ENCODE peak calls at places on chromosomes 3 and 15, in nine cellular contexts. One of them, this sample, is unnamed.

GRCh38 chr3:10253731-10254130 is 5.5 kb downstream of the TATDN2 start:
- DNase-seq in Panc1: no peak
- DNase-seq in stomach: no peak
- DNase-seq in transverse colon: no peak
- DNase-seq in prostate gland: no peak
- DNase-seq in GM23338: no peak
- DNase-seq in breast epithelium: no peak
- DNase-seq in K562: no peak
- DNase-seq in sigmoid colon: no peak
- DNase-seq in this sample: peak; percentile 38

GRCh38 chr15:99442268-99442897 is 123.4 kb upstream of the MEF2A start:
- DNase-seq in Panc1: peak; percentile 46
- DNase-seq in K562: no peak
- DNase-seq in prostate gland: peak; percentile 21
- DNase-seq in stomach: peak; percentile 71
- DNase-seq in breast epithelium: no peak
- DNase-seq in transverse colon: peak; percentile 56
- DNase-seq in sigmoid colon: peak; percentile 78
- DNase-seq in GM23338: no peak
- DNase-seq in this sample: no peak

GRCh38 chr15:71444866-71445590 is 329.8 kb downstream of the THSD4 start:
- DNase-seq in breast epithelium: no peak
- DNase-seq in prostate gland: no peak
- DNase-seq in GM23338: no peak
- DNase-seq in K562: no peak
- DNase-seq in Panc1: no peak
- DNase-seq in transverse colon: no peak
- DNase-seq in stomach: no peak
- DNase-seq in sigmoid colon: no peak
- DNase-seq in this sample: no peak

GRCh38 chr15:39171944-39172368 is 408.9 kb upstream of the THBS1 start:
- DNase-seq in K562: peak; percentile 67
- DNase-seq in stomach: peak; percentile 56
- DNase-seq in transverse colon: peak; percentile 41
- DNase-seq in Panc1: peak; percentile 86
- DNase-seq in sigmoid colon: peak; percentile 82
- DNase-seq in breast epithelium: no peak
- DNase-seq in GM23338: peak; percentile 94
- DNase-seq in prostate gland: peak; percentile 73
- DNase-seq in this sample: no peak

GRCh38 chr15:65530318-65531111 is at the start of gene HACD3:
- DNase-seq in transverse colon: peak; percentile 90
- DNase-seq in stomach: peak; percentile 90
- DNase-seq in Panc1: no peak
- DNase-seq in sigmoid colon: peak; percentile 91
- DNase-seq in K562: peak; percentile 94
- DNase-seq in prostate gland: peak; percentile 72
- DNase-seq in breast epithelium: peak; percentile 79
- DNase-seq in GM23338: peak; percentile 92
- DNase-seq in this sample: peak; percentile 95

GRCh38 chr3:156816091-156816793 is 9.9 kb upstream of the LEKR1 start:
- DNase-seq in GM23338: peak; percentile 49
- DNase-seq in Panc1: no peak
- DNase-seq in K562: no peak
- DNase-seq in prostate gland: no peak
- DNase-seq in transverse colon: peak; percentile 38
- DNase-seq in stomach: peak; percentile 43
- DNase-seq in breast epithelium: no peak
- DNase-seq in sigmoid colon: peak; percentile 69
- DNase-seq in this sample: peak; percentile 87

GRCh38 chr15:60798821-60799220 is 319.9 kb upstream of the ICE2 start:
- DNase-seq in Panc1: no peak
- DNase-seq in stomach: no peak
- DNase-seq in GM23338: no peak
- DNase-seq in prostate gland: no peak
- DNase-seq in breast epithelium: no peak
- DNase-seq in sigmoid colon: no peak
- DNase-seq in K562: no peak
- DNase-seq in transverse colon: no peak
- DNase-seq in this sample: no peak

GRCh38 chr3:50620420-50620819 is 3.5 kb downstream of the MAPKAPK3 start:
- DNase-seq in breast epithelium: no peak
- DNase-seq in sigmoid colon: no peak
- DNase-seq in transverse colon: no peak
- DNase-seq in GM23338: no peak
- DNase-seq in Panc1: no peak
- DNase-seq in K562: no peak
- DNase-seq in prostate gland: no peak
- DNase-seq in stomach: no peak
- DNase-seq in this sample: no peak

DNA sequence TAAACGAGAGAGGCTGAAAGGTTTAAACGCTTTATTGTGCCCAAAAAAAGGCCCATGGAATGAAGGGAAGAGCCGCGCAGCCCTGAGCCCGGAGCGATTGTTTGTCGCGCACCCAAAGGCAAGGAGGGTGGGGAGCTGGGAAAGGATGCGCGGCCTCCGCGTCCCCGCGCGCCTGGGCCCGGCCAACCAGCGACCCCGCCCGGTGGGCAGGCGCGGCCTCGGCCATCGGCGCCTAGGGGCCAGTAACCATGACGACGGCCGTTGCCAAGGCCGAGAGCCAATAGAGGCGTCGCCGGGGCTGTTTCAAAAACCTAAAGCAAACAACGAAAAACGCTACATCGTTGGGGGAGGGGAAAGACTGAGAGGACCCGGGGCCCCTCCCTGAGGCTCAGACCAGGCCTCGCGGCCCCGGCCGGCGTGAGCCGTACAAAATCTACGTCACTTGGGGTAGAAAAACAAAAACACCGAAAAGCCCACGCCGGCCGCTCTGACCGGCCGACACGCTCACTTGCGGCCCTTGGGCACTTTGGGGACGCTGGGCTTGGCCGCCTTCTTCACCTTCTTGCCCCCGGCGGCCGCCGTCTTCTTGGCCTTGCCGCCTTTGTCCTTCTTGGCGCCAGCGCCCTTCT is 36.2 kb downstream of the HMCES start:
- DNase-seq in transverse colon: peak; percentile 85
- DNase-seq in breast epithelium: peak; percentile 85
- DNase-seq in stomach: peak; percentile 75
- DNase-seq in sigmoid colon: peak; percentile 94
- DNase-seq in K562: peak; percentile 88
- DNase-seq in GM23338: peak; percentile 98
- DNase-seq in prostate gland: peak; percentile 82
- DNase-seq in Panc1: no peak
- DNase-seq in this sample: peak; percentile 91
- TF ChIP-seq CTCF in transverse colon: peak; percentile 5
- TF ChIP-seq CTCF in breast epithelium: no peak
- TF ChIP-seq CTCF in stomach: no peak
- TF ChIP-seq CTCF in sigmoid colon: no peak
- TF ChIP-seq CTCF in K562: peak; percentile 37
- TF ChIP-seq CTCF in GM23338: no peak
- TF ChIP-seq CTCF in prostate gland: no peak
- TF ChIP-seq CTCF in Panc1: no peak
- TF ChIP-seq CTCF in this sample: no peak

GRCh38 chr15:44529864-44530604 is 6.9 kb upstream of the EIF3J start:
- DNase-seq in Panc1: no peak
- DNase-seq in GM23338: no peak
- DNase-seq in breast epithelium: no peak
- DNase-seq in transverse colon: no peak
- DNase-seq in K562: no peak
- DNase-seq in stomach: no peak
- DNase-seq in sigmoid colon: no peak
- DNase-seq in prostate gland: no peak
- DNase-seq in this sample: peak; percentile 16
- TF ChIP-seq POLR2AphosphoS5 in Panc1: peak; percentile 37
- TF ChIP-seq POLR2AphosphoS5 in GM23338: peak; percentile 19
- TF ChIP-seq POLR2AphosphoS5 in breast epithelium: no peak
- TF ChIP-seq POLR2AphosphoS5 in transverse colon: no peak
- TF ChIP-seq POLR2AphosphoS5 in K562: no peak
- TF ChIP-seq POLR2AphosphoS5 in stomach: no peak
- TF ChIP-seq POLR2AphosphoS5 in sigmoid colon: no peak
- TF ChIP-seq POLR2AphosphoS5 in prostate gland: no peak
- TF ChIP-seq POLR2AphosphoS5 in this sample: peak; percentile 8

DNA sequence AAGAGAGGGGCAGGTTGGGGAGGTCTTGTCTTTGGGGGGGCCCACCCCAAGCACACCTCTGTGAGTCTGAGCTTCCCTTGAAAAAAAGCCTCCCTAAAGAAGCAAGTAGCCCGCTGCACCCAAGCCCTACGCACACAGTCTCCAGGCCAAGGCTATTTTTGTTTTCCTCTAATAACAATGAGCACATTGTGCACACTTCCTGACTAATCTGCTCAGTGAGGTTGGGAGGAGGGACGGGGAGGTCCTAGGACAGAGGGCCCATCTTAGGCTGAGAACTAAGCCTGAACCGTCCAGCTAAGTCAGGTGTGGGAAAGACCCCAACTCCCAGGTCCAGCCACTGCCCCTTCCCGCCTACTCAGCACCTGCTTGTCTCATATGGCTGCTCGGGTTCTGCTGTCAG is 87.2 kb downstream of the HMG20A start:
- DNase-seq in GM23338: no peak
- DNase-seq in transverse colon: no peak
- DNase-seq in stomach: peak; percentile 57
- DNase-seq in breast epithelium: no peak
- DNase-seq in Panc1: no peak
- DNase-seq in sigmoid colon: peak; percentile 60
- DNase-seq in prostate gland: no peak
- DNase-seq in K562: no peak
- DNase-seq in this sample: no peak
- H3K4me1 ChIP-seq in GM23338: peaks cover 62% of the 10 kb centered on the region
- H3K4me1 ChIP-seq in transverse colon: peaks cover 31% of the 10 kb centered on the region
- H3K4me1 ChIP-seq in stomach: peaks cover 41% of the 10 kb centered on the region
- H3K4me1 ChIP-seq in breast epithelium: peaks cover 12% of the 10 kb centered on the region
- H3K4me1 ChIP-seq in Panc1: peaks cover 50% of the 10 kb centered on the region
- H3K4me1 ChIP-seq in sigmoid colon: peaks cover 30% of the 10 kb centered on the region
- H3K4me1 ChIP-seq in prostate gland: peaks cover 6% of the 10 kb centered on the region
- H3K4me1 ChIP-seq in K562: peaks cover 5% of the 10 kb centered on the region
- H3K4me1 ChIP-seq in this sample: peaks cover 56% of the 10 kb centered on the region

GRCh38 chr3:52153389-52154096 is 680 bp downstream of the POC1A start:
- DNase-seq in prostate gland: no peak
- DNase-seq in GM23338: peak; percentile 83
- DNase-seq in sigmoid colon: no peak
- DNase-seq in K562: peak; percentile 61
- DNase-seq in breast epithelium: no peak
- DNase-seq in transverse colon: peak; percentile 59
- DNase-seq in stomach: no peak
- DNase-seq in Panc1: no peak
- DNase-seq in this sample: peak; percentile 84
- TF ChIP-seq CTCF in prostate gland: no peak
- TF ChIP-seq CTCF in GM23338: no peak
- TF ChIP-seq CTCF in sigmoid colon: no peak
- TF ChIP-seq CTCF in K562: peak; percentile 23
- TF ChIP-seq CTCF in breast epithelium: no peak
- TF ChIP-seq CTCF in transverse colon: no peak
- TF ChIP-seq CTCF in stomach: no peak
- TF ChIP-seq CTCF in Panc1: no peak
- TF ChIP-seq CTCF in this sample: no peak

GRCh38 chr3:30675774-30676173 is 69.4 kb downstream of the TGFBR2 start:
- DNase-seq in K562: no peak
- DNase-seq in GM23338: no peak
- DNase-seq in Panc1: no peak
- DNase-seq in prostate gland: no peak
- DNase-seq in sigmoid colon: no peak
- DNase-seq in breast epithelium: no peak
- DNase-seq in stomach: no peak
- DNase-seq in transverse colon: no peak
- DNase-seq in this sample: no peak
- TF ChIP-seq POLR2AphosphoS5 in K562: no peak
- TF ChIP-seq POLR2AphosphoS5 in GM23338: no peak
- TF ChIP-seq POLR2AphosphoS5 in Panc1: no peak
- TF ChIP-seq POLR2AphosphoS5 in prostate gland: no peak
- TF ChIP-seq POLR2AphosphoS5 in sigmoid colon: no peak
- TF ChIP-seq POLR2AphosphoS5 in breast epithelium: no peak
- TF ChIP-seq POLR2AphosphoS5 in stomach: no peak
- TF ChIP-seq POLR2AphosphoS5 in transverse colon: no peak
- TF ChIP-seq POLR2AphosphoS5 in this sample: no peak

DNA sequence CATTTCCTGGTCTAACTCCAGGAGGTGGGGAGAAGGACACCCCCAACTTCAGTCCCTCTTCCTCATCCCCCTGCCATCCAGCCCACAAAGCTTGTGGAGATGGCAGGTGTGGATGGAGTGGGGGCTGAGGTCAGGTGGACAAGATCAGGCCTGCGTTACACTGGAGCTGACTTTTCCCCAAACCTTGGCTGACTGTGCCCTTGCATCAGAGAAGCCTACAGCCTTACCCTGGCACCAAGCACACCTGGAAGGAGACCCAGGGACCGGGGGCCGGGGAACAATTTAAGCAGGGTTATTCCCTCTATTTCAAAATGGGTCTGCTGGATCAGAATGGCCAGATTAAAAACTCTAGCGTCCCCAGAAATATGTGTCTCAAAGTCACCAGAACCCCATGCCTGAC is 14.4 kb downstream of the TNK2 start:
- DNase-seq in prostate gland: no peak
- DNase-seq in stomach: no peak
- DNase-seq in GM23338: no peak
- DNase-seq in breast epithelium: no peak
- DNase-seq in sigmoid colon: no peak
- DNase-seq in Panc1: no peak
- DNase-seq in K562: no peak
- DNase-seq in transverse colon: no peak
- DNase-seq in this sample: no peak
- H3K4me1 ChIP-seq in prostate gland: peaks cover 37% of the 10 kb centered on the region
- H3K4me1 ChIP-seq in stomach: peaks cover 84% of the 10 kb centered on the region
- H3K4me1 ChIP-seq in GM23338: peaks cover 28% of the 10 kb centered on the region
- H3K4me1 ChIP-seq in breast epithelium: peaks cover 20% of the 10 kb centered on the region
- H3K4me1 ChIP-seq in sigmoid colon: peaks cover 69% of the 10 kb centered on the region
- H3K4me1 ChIP-seq in Panc1: peaks cover 35% of the 10 kb centered on the region
- H3K4me1 ChIP-seq in K562: peaks cover 73% of the 10 kb centered on the region
- H3K4me1 ChIP-seq in transverse colon: peaks cover 41% of the 10 kb centered on the region
- H3K4me1 ChIP-seq in this sample: peaks cover 91% of the 10 kb centered on the region